ENCODE peak calls at places on chromosome 19, in ten cellular contexts. One of them, this sample, is unnamed.

GRCh38 chr19:15248648-15249559 is 16.7 kb upstream of the EPHX3 start:
- DNase-seq in suprapubic skin: peak; percentile 90
- DNase-seq in CD8-positive, alpha-beta memory T cell: no peak
- DNase-seq in dorsolateral prefrontal cortex: no peak
- DNase-seq in ascending aorta: peak; percentile 96
- DNase-seq in heart right ventricle: peak; percentile 86
- DNase-seq in transverse colon: peak; percentile 74
- DNase-seq in psoas muscle: peak; percentile 94
- DNase-seq in tibial artery: peak; percentile 94
- DNase-seq in mesendoderm: no peak
- DNase-seq in this sample: no peak

GRCh38 chr19:47469719-47470118 is 2.0 kb downstream of the SLC8A2 start:
- DNase-seq in psoas muscle: peak; percentile 49
- DNase-seq in tibial artery: no peak
- DNase-seq in suprapubic skin: no peak
- DNase-seq in ascending aorta: no peak
- DNase-seq in dorsolateral prefrontal cortex: no peak
- DNase-seq in heart right ventricle: no peak
- DNase-seq in mesendoderm: no peak
- DNase-seq in CD8-positive, alpha-beta memory T cell: no peak
- DNase-seq in transverse colon: no peak
- DNase-seq in this sample: no peak

GRCh38 chr19:6564393-6564792 is 26.6 kb downstream of the CD70 start:
- DNase-seq in ascending aorta: no peak
- DNase-seq in suprapubic skin: no peak
- DNase-seq in mesendoderm: peak; percentile 30
- DNase-seq in heart right ventricle: no peak
- DNase-seq in tibial artery: no peak
- DNase-seq in CD8-positive, alpha-beta memory T cell: no peak
- DNase-seq in transverse colon: no peak
- DNase-seq in dorsolateral prefrontal cortex: no peak
- DNase-seq in psoas muscle: no peak
- DNase-seq in this sample: no peak

GRCh38 chr19:38650180-38650775 is 2.8 kb downstream of the ACTN4 start:
- DNase-seq in transverse colon: peak; percentile 75
- DNase-seq in ascending aorta: no peak
- DNase-seq in psoas muscle: no peak
- DNase-seq in suprapubic skin: no peak
- DNase-seq in CD8-positive, alpha-beta memory T cell: no peak
- DNase-seq in heart right ventricle: no peak
- DNase-seq in mesendoderm: no peak
- DNase-seq in dorsolateral prefrontal cortex: no peak
- DNase-seq in tibial artery: no peak
- DNase-seq in this sample: peak; percentile 60

GRCh38 chr19:18465964-18466339 is 28.0 kb upstream of the ISYNA1 start:
- DNase-seq in CD8-positive, alpha-beta memory T cell: no peak
- DNase-seq in mesendoderm: no peak
- DNase-seq in psoas muscle: no peak
- DNase-seq in transverse colon: no peak
- DNase-seq in tibial artery: no peak
- DNase-seq in suprapubic skin: no peak
- DNase-seq in dorsolateral prefrontal cortex: no peak
- DNase-seq in heart right ventricle: no peak
- DNase-seq in ascending aorta: no peak
- DNase-seq in this sample: no peak

GRCh38 chr19:280541-281007 is 10.6 kb downstream of the PLPP2 start:
- DNase-seq in dorsolateral prefrontal cortex: no peak
- DNase-seq in CD8-positive, alpha-beta memory T cell: no peak
- DNase-seq in tibial artery: no peak
- DNase-seq in suprapubic skin: no peak
- DNase-seq in mesendoderm: no peak
- DNase-seq in transverse colon: no peak
- DNase-seq in ascending aorta: no peak
- DNase-seq in heart right ventricle: no peak
- DNase-seq in psoas muscle: peak; percentile 21
- DNase-seq in this sample: no peak

GRCh38 chr19:6038634-6039405 is 60.9 kb upstream of the RANBP3 start:
- DNase-seq in dorsolateral prefrontal cortex: no peak
- DNase-seq in heart right ventricle: no peak
- DNase-seq in suprapubic skin: no peak
- DNase-seq in mesendoderm: no peak
- DNase-seq in psoas muscle: no peak
- DNase-seq in ascending aorta: no peak
- DNase-seq in transverse colon: no peak
- DNase-seq in tibial artery: no peak
- DNase-seq in CD8-positive, alpha-beta memory T cell: no peak
- DNase-seq in this sample: no peak

GRCh38 chr19:19615086-19615485 is 3.4 kb downstream of the PBX4 start:
- DNase-seq in CD8-positive, alpha-beta memory T cell: peak; percentile 54
- DNase-seq in psoas muscle: no peak
- DNase-seq in heart right ventricle: no peak
- DNase-seq in mesendoderm: no peak
- DNase-seq in transverse colon: no peak
- DNase-seq in dorsolateral prefrontal cortex: no peak
- DNase-seq in ascending aorta: no peak
- DNase-seq in suprapubic skin: no peak
- DNase-seq in tibial artery: no peak
- DNase-seq in this sample: no peak

GRCh38 chr19:40280608-40281221 is 4.4 kb downstream of the AKT2 start:
- DNase-seq in CD8-positive, alpha-beta memory T cell: no peak
- DNase-seq in ascending aorta: no peak
- DNase-seq in dorsolateral prefrontal cortex: no peak
- DNase-seq in psoas muscle: peak; percentile 59
- DNase-seq in heart right ventricle: no peak
- DNase-seq in suprapubic skin: no peak
- DNase-seq in transverse colon: peak; percentile 88
- DNase-seq in tibial artery: no peak
- DNase-seq in mesendoderm: peak; percentile 57
- DNase-seq in this sample: no peak

DNA sequence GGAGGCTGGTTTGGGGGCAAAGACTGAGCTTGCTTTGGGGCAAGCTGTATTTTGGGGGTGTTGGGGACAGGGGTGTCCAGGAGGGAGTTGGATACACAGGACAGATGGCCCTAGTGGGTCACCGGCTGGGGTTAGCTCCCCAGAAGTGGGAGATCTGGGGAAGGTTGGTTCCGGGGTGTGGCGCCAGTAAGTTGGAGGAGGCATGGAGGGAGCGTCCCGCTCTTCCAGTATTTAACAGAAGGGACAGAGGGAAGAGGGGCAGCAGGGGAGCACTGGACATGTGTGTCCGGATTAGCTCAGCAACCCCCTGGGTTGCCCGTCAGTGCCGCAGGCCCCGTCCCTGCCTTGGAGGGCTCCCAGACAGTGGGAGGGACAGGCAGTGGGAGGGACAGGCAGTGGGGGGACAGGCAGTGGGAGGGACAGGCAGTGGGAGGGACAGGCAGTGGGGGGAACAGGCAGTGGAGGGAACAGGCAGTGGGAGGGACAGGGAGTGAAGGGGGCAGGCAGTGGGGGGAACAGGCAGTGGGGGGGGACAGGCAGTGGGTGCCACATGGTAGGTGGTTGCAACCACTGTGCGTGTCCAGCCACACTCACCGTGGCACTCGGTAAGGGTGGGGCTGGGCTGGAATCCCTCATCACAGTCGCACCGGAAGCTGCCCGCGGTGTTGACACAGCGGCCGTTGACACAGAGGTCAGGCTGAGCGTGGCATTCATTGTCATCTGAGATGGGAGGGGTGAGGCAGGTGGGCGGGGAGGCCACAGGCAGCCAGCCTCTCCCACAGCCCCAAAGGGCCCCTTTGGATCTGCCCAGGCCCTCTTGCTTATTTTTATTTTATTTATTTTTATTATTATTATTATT is 33.3 kb downstream of the CCL25 start:
- DNase-seq in ascending aorta: no peak
- DNase-seq in psoas muscle: no peak
- DNase-seq in CD8-positive, alpha-beta memory T cell: no peak
- DNase-seq in mesendoderm: peak; percentile 8
- DNase-seq in tibial artery: no peak
- DNase-seq in dorsolateral prefrontal cortex: no peak
- DNase-seq in transverse colon: peak; percentile 17
- DNase-seq in suprapubic skin: no peak
- DNase-seq in heart right ventricle: no peak
- DNase-seq in this sample: no peak
- H3K4me3 ChIP-seq in ascending aorta: no peak overlapping the region
- H3K4me3 ChIP-seq in psoas muscle: no peak overlapping the region
- H3K4me3 ChIP-seq in CD8-positive, alpha-beta memory T cell: no peak overlapping the region
- H3K4me3 ChIP-seq in mesendoderm: no peak overlapping the region
- H3K4me3 ChIP-seq in tibial artery: no peak overlapping the region
- H3K4me3 ChIP-seq in dorsolateral prefrontal cortex: no peak overlapping the region
- H3K4me3 ChIP-seq in transverse colon: no peak overlapping the region
- H3K4me3 ChIP-seq in suprapubic skin: no peak overlapping the region
- H3K4me3 ChIP-seq in heart right ventricle: no peak overlapping the region
- H3K4me3 ChIP-seq in this sample: no peak overlapping the region

GRCh38 chr19:13152356-13152853 is 2.2 kb downstream of the IER2 start:
- DNase-seq in suprapubic skin: no peak
- DNase-seq in mesendoderm: peak; percentile 76
- DNase-seq in ascending aorta: no peak
- DNase-seq in tibial artery: no peak
- DNase-seq in CD8-positive, alpha-beta memory T cell: no peak
- DNase-seq in dorsolateral prefrontal cortex: no peak
- DNase-seq in psoas muscle: no peak
- DNase-seq in heart right ventricle: no peak
- DNase-seq in transverse colon: no peak
- DNase-seq in this sample: no peak

GRCh38 chr19:13150187-13150918 is at the start of the genes IER2 and STX10:
- DNase-seq in suprapubic skin: peak; percentile 99
- DNase-seq in dorsolateral prefrontal cortex: peak; percentile 95
- DNase-seq in heart right ventricle: peak; percentile 94
- DNase-seq in mesendoderm: peak; percentile 96
- DNase-seq in tibial artery: peak; percentile 96
- DNase-seq in ascending aorta: peak; percentile 98
- DNase-seq in CD8-positive, alpha-beta memory T cell: peak; percentile 91
- DNase-seq in transverse colon: peak; percentile 96
- DNase-seq in psoas muscle: peak; percentile 98
- DNase-seq in this sample: peak; percentile 95

GRCh38 chr19:13150919-13151604 is 851 bp downstream of the IER2 start:
- DNase-seq in suprapubic skin: no peak
- DNase-seq in mesendoderm: no peak
- DNase-seq in ascending aorta: no peak
- DNase-seq in dorsolateral prefrontal cortex: no peak
- DNase-seq in tibial artery: no peak
- DNase-seq in psoas muscle: no peak
- DNase-seq in transverse colon: no peak
- DNase-seq in CD8-positive, alpha-beta memory T cell: no peak
- DNase-seq in heart right ventricle: no peak
- DNase-seq in this sample: peak; percentile 7

GRCh38 chr19:13151605-13152355 is 1.6 kb downstream of the IER2 start:
- DNase-seq in tibial artery: peak; percentile 96
- DNase-seq in CD8-positive, alpha-beta memory T cell: peak; percentile 96
- DNase-seq in ascending aorta: peak; percentile 99
- DNase-seq in transverse colon: peak; percentile 98
- DNase-seq in suprapubic skin: peak; percentile 99
- DNase-seq in psoas muscle: peak; percentile 99
- DNase-seq in mesendoderm: peak; percentile 98
- DNase-seq in heart right ventricle: peak; percentile 97
- DNase-seq in dorsolateral prefrontal cortex: peak; percentile 98
- DNase-seq in this sample: peak; percentile 94

GRCh38 chr19:13149628-13150186 is 468 bp downstream of the STX10 start:
- DNase-seq in suprapubic skin: no peak
- DNase-seq in heart right ventricle: peak; percentile 58
- DNase-seq in mesendoderm: no peak
- DNase-seq in CD8-positive, alpha-beta memory T cell: no peak
- DNase-seq in transverse colon: peak; percentile 68
- DNase-seq in ascending aorta: peak; percentile 79
- DNase-seq in dorsolateral prefrontal cortex: no peak
- DNase-seq in psoas muscle: peak; percentile 73
- DNase-seq in tibial artery: no peak
- DNase-seq in this sample: peak; percentile 57
- H3K27ac ChIP-seq in suprapubic skin: peak overlapping the region; percentile 97
- H3K27ac ChIP-seq in heart right ventricle: peak overlapping the region; percentile 98
- H3K27ac ChIP-seq in mesendoderm: no peak overlapping the region
- H3K27ac ChIP-seq in CD8-positive, alpha-beta memory T cell: peak overlapping the region; percentile 91
- H3K27ac ChIP-seq in transverse colon: peak overlapping the region; percentile 99
- H3K27ac ChIP-seq in ascending aorta: peak overlapping the region; percentile 99
- H3K27ac ChIP-seq in dorsolateral prefrontal cortex: peak overlapping the region; percentile 96
- H3K27ac ChIP-seq in psoas muscle: peak overlapping the region; percentile 96
- H3K27ac ChIP-seq in tibial artery: peak overlapping the region; percentile 99
- H3K27ac ChIP-seq in this sample: peak overlapping the region; percentile 97

GRCh38 chr19:34229721-34230120 is 24.6 kb upstream of the GARRE1 start:
- DNase-seq in ascending aorta: no peak
- DNase-seq in CD8-positive, alpha-beta memory T cell: no peak
- DNase-seq in transverse colon: no peak
- DNase-seq in heart right ventricle: no peak
- DNase-seq in psoas muscle: no peak
- DNase-seq in tibial artery: no peak
- DNase-seq in suprapubic skin: no peak
- DNase-seq in dorsolateral prefrontal cortex: no peak
- DNase-seq in mesendoderm: no peak
- DNase-seq in this sample: no peak

GRCh38 chr19:34230833-34231232 is 23.5 kb upstream of the GARRE1 start:
- DNase-seq in suprapubic skin: no peak
- DNase-seq in ascending aorta: no peak
- DNase-seq in CD8-positive, alpha-beta memory T cell: no peak
- DNase-seq in mesendoderm: no peak
- DNase-seq in heart right ventricle: no peak
- DNase-seq in dorsolateral prefrontal cortex: peak; percentile 44
- DNase-seq in tibial artery: no peak
- DNase-seq in transverse colon: no peak
- DNase-seq in psoas muscle: no peak
- DNase-seq in this sample: no peak

GRCh38 chr19:34231439-34231838 is 22.9 kb upstream of the GARRE1 start:
- DNase-seq in dorsolateral prefrontal cortex: no peak
- DNase-seq in tibial artery: no peak
- DNase-seq in transverse colon: no peak
- DNase-seq in mesendoderm: no peak
- DNase-seq in heart right ventricle: no peak
- DNase-seq in psoas muscle: no peak
- DNase-seq in ascending aorta: no peak
- DNase-seq in suprapubic skin: no peak
- DNase-seq in CD8-positive, alpha-beta memory T cell: no peak
- DNase-seq in this sample: no peak

GRCh38 chr19:34235425-34235940 is 18.9 kb upstream of the GARRE1 start:
- DNase-seq in heart right ventricle: no peak
- DNase-seq in psoas muscle: no peak
- DNase-seq in suprapubic skin: no peak
- DNase-seq in transverse colon: no peak
- DNase-seq in ascending aorta: no peak
- DNase-seq in dorsolateral prefrontal cortex: no peak
- DNase-seq in CD8-positive, alpha-beta memory T cell: no peak
- DNase-seq in tibial artery: no peak
- DNase-seq in mesendoderm: no peak
- DNase-seq in this sample: no peak

GRCh38 chr19:34232566-34233481 is 21.5 kb upstream of the GARRE1 start:
- DNase-seq in CD8-positive, alpha-beta memory T cell: no peak
- DNase-seq in dorsolateral prefrontal cortex: peak; percentile 51
- DNase-seq in ascending aorta: peak; percentile 77
- DNase-seq in psoas muscle: peak; percentile 65
- DNase-seq in transverse colon: no peak
- DNase-seq in mesendoderm: no peak
- DNase-seq in suprapubic skin: no peak
- DNase-seq in heart right ventricle: peak; percentile 57
- DNase-seq in tibial artery: peak; percentile 67
- DNase-seq in this sample: peak; percentile 69
- H3K4me3 ChIP-seq in CD8-positive, alpha-beta memory T cell: no peak overlapping the region
- H3K4me3 ChIP-seq in dorsolateral prefrontal cortex: peak overlapping the region; percentile 19
- H3K4me3 ChIP-seq in ascending aorta: peak overlapping the region; percentile 36
- H3K4me3 ChIP-seq in psoas muscle: no peak overlapping the region
- H3K4me3 ChIP-seq in transverse colon: no peak overlapping the region
- H3K4me3 ChIP-seq in mesendoderm: no peak overlapping the region
- H3K4me3 ChIP-seq in suprapubic skin: peak overlapping the region; percentile 12
- H3K4me3 ChIP-seq in heart right ventricle: no peak overlapping the region
- H3K4me3 ChIP-seq in tibial artery: no peak overlapping the region
- H3K4me3 ChIP-seq in this sample: no peak overlapping the region

GRCh38 chr19:56554272-56554869 is 12.9 kb upstream of the ZNF470 start:
- DNase-seq in heart right ventricle: no peak
- DNase-seq in ascending aorta: no peak
- DNase-seq in dorsolateral prefrontal cortex: no peak
- DNase-seq in psoas muscle: no peak
- DNase-seq in CD8-positive, alpha-beta memory T cell: no peak
- DNase-seq in transverse colon: no peak
- DNase-seq in mesendoderm: peak; percentile 22
- DNase-seq in tibial artery: no peak
- DNase-seq in suprapubic skin: no peak
- DNase-seq in this sample: no peak
- H3K27ac ChIP-seq in heart right ventricle: no peak overlapping the region
- H3K27ac ChIP-seq in ascending aorta: no peak overlapping the region
- H3K27ac ChIP-seq in dorsolateral prefrontal cortex: no peak overlapping the region
- H3K27ac ChIP-seq in psoas muscle: no peak overlapping the region
- H3K27ac ChIP-seq in CD8-positive, alpha-beta memory T cell: no peak overlapping the region
- H3K27ac ChIP-seq in transverse colon: no peak overlapping the region
- H3K27ac ChIP-seq in mesendoderm: no peak overlapping the region
- H3K27ac ChIP-seq in tibial artery: no peak overlapping the region
- H3K27ac ChIP-seq in suprapubic skin: no peak overlapping the region
- H3K27ac ChIP-seq in this sample: no peak overlapping the region

This sample was measured in CD4-positive, CD25-positive, alpha-beta regulatory T cell.